ENCODE peak calls at places on chromosomes 5 and 9, in four cellular contexts. W is NCI-H774, E is fibroblast of pulmonary artery, V is progenitor cell of endocrine pancreas. C is an unnamed sample.

GRCh38 chr5:156402387-156402921 is 75.5 kb downstream of the SGCD start:
- DNase-seq in W (no peak), E (no peak), V (no peak), C (no peak)

GRCh38 chr9:29129763-29130162 is 1556.5 kb upstream of the C9orf72 start:
- DNase-seq in W (no peak), E (no peak), V (no peak), C (no peak)

GRCh38 chr9:38073882-38074281 is 4.9 kb upstream of the SHB start:
- DNase-seq in W (no peak), E (no peak), V (no peak), C (no peak)

GRCh38 chr5:179585903-179586511 is 35.7 kb downstream of the RUFY1 start:
- DNase-seq in W (no peak), E (no peak), V (no peak), C (no peak)

GRCh38 chr5:134026521-134027202 is 21.9 kb upstream of the VDAC1 start:
- DNase-seq in W (peak), E (peak), V (peak), C (no peak)

GRCh38 chr5:83172655-83173054 is 95.3 kb downstream of the XRCC4 start:
- DNase-seq in W (no peak), E (peak), V (no peak), C (no peak)

GRCh38 chr5:157241483-157241882 is 24.4 kb upstream of the CYFIP2 start:
- DNase-seq in W (no peak), E (no peak), V (no peak), C (no peak)

GRCh38 chr5:169393907-169394306 is 93.0 kb upstream of the SLIT3 start:
- DNase-seq in W (no peak), E (no peak), V (no peak), C (no peak)

GRCh38 chr5:146291421-146292074 is 47.1 kb upstream of the POU4F3 start:
- DNase-seq in W (no peak), E (peak), V (no peak), C (peak)

GRCh38 chr9:36486454-36486932 is 86.2 kb upstream of the MELK start:
- DNase-seq in W (no peak), E (peak), V (no peak), C (no peak)

GRCh38 chr5:108924457-108924961 is 176.8 kb downstream of the FER start:
- DNase-seq in W (no peak), E (no peak), V (no peak), C (no peak)

GRCh38 chr9:13278368-13279246 is 885 bp downstream of the MPDZ start:
- DNase-seq in W (peak), E (peak), V (peak), C (no peak)

GRCh38 chr5:178113841-178114324 is 551 bp downstream of the N4BP3 start:
- DNase-seq in W (no peak), E (no peak), V (peak), C (no peak)

GRCh38 chr5:73312146-73312871 is 136.3 kb downstream of the FOXD1 start:
- DNase-seq in W (no peak), E (peak), V (no peak), C (no peak)

GRCh38 chr5:10629661-10630060 is 65.8 kb downstream of the ANKRD33B start:
- DNase-seq in W (no peak), E (no peak), V (no peak), C (no peak)

GRCh38 chr9:121192959-121193645 is 8.6 kb downstream of the RAB14 start:
- DNase-seq in W (no peak), E (peak), V (no peak), C (no peak)

GRCh38 chr5:75037106-75037505 is 15.3 kb downstream of the GCNT4 start:
- DNase-seq in W (no peak), E (peak), V (no peak), C (no peak)

GRCh38 chr5:80150731-80151130 is 105.1 kb downstream of the SERINC5 start:
- DNase-seq in W (no peak), E (no peak), V (no peak), C (no peak)

GRCh38 chr5:133921899-133922468 is 46.4 kb downstream of the C5orf15 start:
- DNase-seq in W (no peak), E (no peak), V (no peak), C (no peak)

GRCh38 chr5:167920589-167920988 is 370.9 kb upstream of the WWC1 start:
- DNase-seq in W (no peak), E (no peak), V (no peak), C (no peak)

GRCh38 chr5:154437281-154437965 is 8.4 kb upstream of the SAP30L start:
- DNase-seq in W (no peak), E (no peak), V (no peak), C (no peak)

GRCh38 chr9:120891255-120891954 is 14.4 kb upstream of the PHF19 start:
- DNase-seq in W (no peak), E (no peak), V (no peak), C (no peak)

GRCh38 chr9:137620581-137620980 is 1.8 kb downstream of the EHMT1 start:
- DNase-seq in W (no peak), E (no peak), V (no peak), C (no peak)

GRCh38 chr9:64128572-64128971 is 1156.4 kb downstream of the FOXD4L5 start:
- DNase-seq in W (no peak), E (no peak), V (no peak), C (no peak)

GRCh38 chr5:115417076-115417475 is 120.6 kb upstream of the CCDC112 start:
- DNase-seq in W (no peak), E (no peak), V (no peak), C (no peak)

GRCh38 chr5:150516011-150516410 is 8.1 kb downstream of the NDST1 start:
- DNase-seq in W (no peak), E (peak), V (no peak), C (no peak)

GRCh38 chr5:107806705-107807104 is 136.0 kb upstream of the EFNA5 start:
- DNase-seq in W (no peak), E (no peak), V (no peak), C (peak)

GRCh38 chr5:132426525-132427138 is 57.1 kb downstream of the SLC22A5 start:
- DNase-seq in W (no peak), E (peak), V (no peak), C (peak)